ENCODE peak calls at places on chromosomes 12 and 14, in nine cellular contexts. M, W, A, O, F, Y, P, L and H are unnamed samples.

GRCh38 chr14:65296876-65297275 is 115.7 kb upstream of the FUT8 start:
- DNase-seq in O (no peak), M (no peak), Y (no peak), W (no peak), F (no peak), A (no peak), P (no peak), L (no peak), H (no peak)

GRCh38 chr14:97387252-97387882 is 590.2 kb downstream of the VRK1 start:
- DNase-seq in F (no peak), M (no peak), P (no peak), A (no peak), Y (no peak), W (no peak), O (no peak), L (no peak), H (no peak)

GRCh38 chr12:1855241-1855640 is 34.9 kb downstream of the LRTM2 start:
- DNase-seq in P (no peak), L (no peak), W (no peak), M (no peak), Y (no peak), O (no peak), F (no peak), A (no peak), H (no peak)

GRCh38 chr12:20778969-20779368 is 31.5 kb upstream of the SLCO1B3 start:
- DNase-seq in M (no peak), P (no peak), F (no peak), O (no peak), W (no peak), A (no peak), Y (no peak), L (no peak), H (no peak)

GRCh38 chr12:124653169-124653931 is 85.9 kb upstream of the NCOR2 start:
- DNase-seq in M (no peak), F (no peak), Y (no peak), P (no peak), O (no peak), L (no peak), W (no peak), A (peak; percentile 46), H (no peak)

GRCh38 chr12:14776236-14776959 is 26.9 kb downstream of the WBP11 start:
- DNase-seq in W (no peak), A (no peak), P (no peak), F (no peak), O (no peak), Y (no peak), M (no peak), L (no peak), H (no peak)

GRCh38 chr12:85007836-85008235 is 28.2 kb downstream of the TSPAN19 start:
- DNase-seq in F (no peak), A (no peak), L (no peak), O (no peak), P (no peak), M (no peak), Y (no peak), W (no peak), H (no peak)

GRCh38 chr12:93032748-93033147 is 103.7 kb upstream of the EEA1 start:
- DNase-seq in Y (no peak), A (no peak), F (no peak), W (no peak), L (no peak), M (no peak), P (no peak), O (no peak), H (no peak)

GRCh38 chr14:23020143-23021128 is 10.5 kb upstream of the C14orf93 start:
- DNase-seq in L (no peak), M (no peak), W (no peak), O (no peak), A (no peak), F (no peak), P (no peak), Y (no peak), H (no peak)

GRCh38 chr12:21891763-21892217 is 49.4 kb downstream of the ABCC9 start:
- DNase-seq in L (peak; percentile 74), F (peak; percentile 63), M (no peak), P (no peak), A (peak; percentile 60), W (no peak), O (no peak), Y (no peak), H (no peak)

GRCh38 chr12:2264622-2265306 is 212.0 kb downstream of the CACNA1C start:
- DNase-seq in P (no peak), L (peak; percentile 77), F (no peak), Y (no peak), A (no peak), O (no peak), M (no peak), W (no peak), H (no peak)

GRCh38 chr14:104969741-104970230 is 8.4 kb downstream of the AHNAK2 start:
- DNase-seq in F (peak; percentile 16), O (no peak), L (no peak), M (no peak), W (no peak), A (no peak), Y (no peak), P (no peak), H (no peak)

GRCh38 chr14:35240233-35240632 is 51.9 kb upstream of the PSMA6 start:
- DNase-seq in F (no peak), O (no peak), P (no peak), M (no peak), W (no peak), Y (no peak), L (no peak), A (no peak), H (no peak)

GRCh38 chr14:103886304-103887169 is 39.2 kb upstream of the PPP1R13B start:
- DNase-seq in F (no peak), P (no peak), L (no peak), O (no peak), M (no peak), Y (no peak), W (peak; percentile 76), A (no peak), H (no peak)

GRCh38 chr12:84136862-84137367 is 775.7 kb downstream of the SLC6A15 start:
- DNase-seq in W (no peak), O (no peak), A (no peak), M (no peak), P (peak; percentile 68), L (no peak), Y (no peak), F (no peak), H (no peak)

GRCh38 chr14:74634964-74635363 is 22.9 kb upstream of the LTBP2 start:
- DNase-seq in P (no peak), A (no peak), O (no peak), Y (no peak), M (no peak), L (no peak), W (no peak), F (no peak), H (no peak)

GRCh38 chr12:105257321-105257728 is 21.4 kb upstream of the APPL2 start:
- DNase-seq in Y (no peak), P (no peak), A (no peak), F (no peak), W (no peak), M (no peak), L (peak; percentile 21), O (no peak), H (no peak)

DNA sequence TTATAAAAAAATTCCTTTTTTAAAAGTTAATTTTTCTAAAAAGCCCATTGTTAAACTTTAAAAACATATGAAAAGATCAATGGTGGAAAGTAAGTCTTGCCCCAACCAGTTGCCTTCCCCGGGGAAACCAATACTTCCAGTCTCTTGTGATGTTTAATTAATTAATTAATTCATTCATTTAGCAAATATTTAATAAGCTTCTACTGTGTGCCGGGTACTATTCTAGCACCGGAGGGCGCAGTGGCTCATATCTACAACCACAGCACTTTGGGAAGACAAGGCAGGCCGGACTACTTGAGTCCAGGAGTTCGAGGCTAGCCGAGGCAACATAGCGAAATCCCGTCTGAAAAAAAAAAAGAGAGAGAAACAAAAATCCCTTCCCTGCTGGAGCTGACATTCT is 87.4 kb downstream of the HECTD4 start:
- DNase-seq in Y (no peak), F (no peak), A (no peak), L (no peak), P (peak; percentile 13), O (no peak), W (peak; percentile 18), M (no peak), H (no peak)
- TF ChIP-seq CTCF in Y (no peak), F (peak; percentile 20), A (peak; percentile 10), L (no peak), P (peak; percentile 3), O (no peak), W (peak; percentile 14), M (no peak), H (peak; percentile 8)

GRCh38 chr12:51910168-51910567 is 2.9 kb downstream of the ACVRL1 start:
- DNase-seq in O (no peak), P (no peak), W (no peak), A (no peak), L (no peak), Y (no peak), M (peak; percentile 16), F (no peak), H (no peak)
- H3K27me3 ChIP-seq in O (no peaks in the 10 kb centered on the region), P (no peaks in the 10 kb centered on the region), W (peaks cover 56% of the 10 kb centered on the region), A (peaks cover 31% of the 10 kb centered on the region), L (no peaks in the 10 kb centered on the region), Y (no peaks in the 10 kb centered on the region), M (no peaks in the 10 kb centered on the region), F (no peaks in the 10 kb centered on the region), H (peaks cover 1% of the 10 kb centered on the region)

DNA sequence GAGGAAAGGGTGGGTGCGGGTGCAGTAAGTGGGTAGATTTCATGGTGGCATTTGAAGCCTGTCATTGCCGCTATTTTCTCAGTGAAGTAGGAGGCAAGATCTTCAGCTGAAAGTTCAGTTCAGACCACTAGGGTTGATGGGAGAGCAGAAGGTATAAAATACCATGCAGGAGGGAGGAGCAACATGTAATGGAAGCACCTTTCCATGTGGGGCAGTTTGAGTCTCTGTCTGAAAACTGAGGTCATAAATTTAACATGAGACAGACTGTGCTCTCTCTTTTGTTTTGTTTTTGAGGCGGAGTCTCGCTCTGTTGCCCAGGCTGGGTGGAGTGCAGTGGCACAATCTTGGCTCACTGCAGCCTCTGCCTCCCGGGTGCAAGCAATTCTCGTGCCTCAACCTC is 22.7 kb downstream of the LRRC74A start:
- DNase-seq in Y (no peak), M (no peak), F (no peak), P (no peak), O (no peak), A (no peak), W (no peak), L (no peak), H (no peak)
- TF ChIP-seq CTCF in Y (no peak), M (no peak), F (no peak), P (no peak), O (no peak), A (no peak), W (no peak), L (no peak), H (no peak)

DNA sequence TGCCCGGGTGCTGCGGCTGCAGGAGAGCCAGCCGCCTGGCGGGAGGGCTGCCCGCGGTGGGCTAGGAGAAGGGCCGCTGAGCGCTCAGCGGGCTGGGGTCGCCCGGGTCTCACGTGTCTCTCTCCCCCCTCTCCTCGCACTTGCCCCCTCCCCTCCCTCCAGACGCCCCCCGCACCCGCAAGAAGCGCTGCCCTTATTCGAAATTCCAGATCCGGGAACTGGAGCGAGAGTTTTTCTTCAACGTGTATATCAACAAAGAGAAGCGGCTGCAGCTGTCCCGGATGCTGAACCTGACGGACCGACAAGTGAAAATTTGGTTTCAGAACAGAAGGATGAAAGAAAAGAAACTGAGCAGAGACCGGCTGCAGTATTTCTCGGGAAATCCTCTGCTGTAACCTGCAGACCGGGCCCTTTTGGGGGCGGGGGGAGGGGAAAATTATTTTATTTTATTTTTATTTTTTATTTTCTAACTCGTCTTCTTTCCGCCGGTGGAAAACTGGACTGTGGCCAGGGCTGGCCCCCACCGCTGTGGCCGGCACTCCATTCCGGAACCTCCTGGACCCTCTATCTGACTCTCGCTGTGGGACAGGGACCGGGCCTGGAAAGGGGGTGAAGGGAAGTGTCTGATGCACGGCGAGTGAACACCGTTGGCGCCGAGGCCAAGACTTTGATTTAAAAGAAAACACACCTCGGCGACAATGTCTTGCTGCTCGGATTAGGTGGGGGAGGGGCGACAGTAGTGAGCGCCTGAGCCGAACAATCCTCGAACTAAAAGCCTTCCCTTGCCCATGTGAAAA is 463 bp upstream of the HOTAIR start:
- DNase-seq in W (no peak), O (no peak), Y (no peak), L (no peak), F (no peak), M (no peak), A (no peak), P (no peak), H (no peak)
- H3K27me3 ChIP-seq in W (peaks cover 89% of the 10 kb centered on the region), O (peaks cover 66% of the 10 kb centered on the region), Y (no peaks in the 10 kb centered on the region), L (peaks cover 79% of the 10 kb centered on the region), F (peaks cover 4% of the 10 kb centered on the region), M (peaks cover 99% of the 10 kb centered on the region), A (peaks cover 100% of the 10 kb centered on the region), P (peaks cover 23% of the 10 kb centered on the region), H (peaks cover 1% of the 10 kb centered on the region)